ENCODE peak calls at places on chromosomes 13 and 19, in five cellular contexts. One of them, this sample, is unnamed.

GRCh38 chr13:110001622-110002275 is 215.4 kb upstream of the IRS2 start:
- DNase-seq in heart right ventricle: no peak
- DNase-seq in WERI-Rb-1: no peak
- DNase-seq in adrenal gland: no peak
- DNase-seq in cardiac muscle cell: peak; percentile 56
- DNase-seq in this sample: no peak

GRCh38 chr19:19385900-19386339 is 19.6 kb upstream of the GATAD2A start:
- DNase-seq in heart right ventricle: no peak
- DNase-seq in WERI-Rb-1: no peak
- DNase-seq in adrenal gland: peak; percentile 60
- DNase-seq in cardiac muscle cell: no peak
- DNase-seq in this sample: no peak

GRCh38 chr13:87259479-87260083 is 411.6 kb upstream of the SLITRK5 start:
- DNase-seq in heart right ventricle: no peak
- DNase-seq in WERI-Rb-1: peak; percentile 65
- DNase-seq in adrenal gland: peak; percentile 10
- DNase-seq in cardiac muscle cell: peak; percentile 2
- DNase-seq in this sample: no peak

GRCh38 chr19:8204961-8205360 is 4.2 kb upstream of the CERS4 start:
- DNase-seq in heart right ventricle: no peak
- DNase-seq in WERI-Rb-1: no peak
- DNase-seq in adrenal gland: no peak
- DNase-seq in cardiac muscle cell: no peak
- DNase-seq in this sample: no peak

GRCh38 chr13:45436332-45436731 is 18.2 kb upstream of the SLC25A30 start:
- DNase-seq in heart right ventricle: no peak
- DNase-seq in WERI-Rb-1: no peak
- DNase-seq in adrenal gland: no peak
- DNase-seq in cardiac muscle cell: no peak
- DNase-seq in this sample: no peak

GRCh38 chr13:103142091-103142594 is 75.9 kb upstream of the SLC10A2 start:
- DNase-seq in heart right ventricle: no peak
- DNase-seq in WERI-Rb-1: no peak
- DNase-seq in adrenal gland: no peak
- DNase-seq in cardiac muscle cell: no peak
- DNase-seq in this sample: no peak

GRCh38 chr13:111460548-111461444 is 140.4 kb downstream of the TEX29 start:
- DNase-seq in heart right ventricle: no peak
- DNase-seq in WERI-Rb-1: peak; percentile 33
- DNase-seq in adrenal gland: no peak
- DNase-seq in cardiac muscle cell: peak; percentile 41
- DNase-seq in this sample: no peak

GRCh38 chr19:47512948-47513319 is 1.9 kb downstream of the NAPA start:
- DNase-seq in heart right ventricle: no peak
- DNase-seq in WERI-Rb-1: no peak
- DNase-seq in adrenal gland: no peak
- DNase-seq in cardiac muscle cell: no peak
- DNase-seq in this sample: no peak

GRCh38 chr19:7673995-7674667 is 2.8 kb upstream of the MCEMP1 start:
- DNase-seq in heart right ventricle: peak; percentile 64
- DNase-seq in WERI-Rb-1: peak; percentile 67
- DNase-seq in adrenal gland: peak; percentile 43
- DNase-seq in cardiac muscle cell: peak; percentile 63
- DNase-seq in this sample: no peak

GRCh38 chr13:83731113-83731512 is 151.2 kb downstream of the SLITRK1 start:
- DNase-seq in heart right ventricle: no peak
- DNase-seq in WERI-Rb-1: no peak
- DNase-seq in adrenal gland: no peak
- DNase-seq in cardiac muscle cell: no peak
- DNase-seq in this sample: no peak

GRCh38 chr13:51843529-51843928 is 1.4 kb downstream of the TMEM272 start:
- DNase-seq in heart right ventricle: no peak
- DNase-seq in WERI-Rb-1: no peak
- DNase-seq in adrenal gland: no peak
- DNase-seq in cardiac muscle cell: no peak
- DNase-seq in this sample: no peak

GRCh38 chr19:1235625-1236538 is 1.9 kb downstream of the CBARP start:
- DNase-seq in heart right ventricle: no peak
- DNase-seq in WERI-Rb-1: no peak
- DNase-seq in adrenal gland: no peak
- DNase-seq in cardiac muscle cell: no peak
- DNase-seq in this sample: no peak

GRCh38 chr13:75612354-75612753 is 23.8 kb upstream of the LMO7 start:
- DNase-seq in heart right ventricle: no peak
- DNase-seq in WERI-Rb-1: no peak
- DNase-seq in adrenal gland: no peak
- DNase-seq in cardiac muscle cell: no peak
- DNase-seq in this sample: no peak

GRCh38 chr19:47419789-47420188 is 462 bp upstream of the MEIS3 start:
- DNase-seq in heart right ventricle: no peak
- DNase-seq in WERI-Rb-1: no peak
- DNase-seq in adrenal gland: no peak
- DNase-seq in cardiac muscle cell: no peak
- DNase-seq in this sample: no peak

GRCh38 chr19:7869453-7869909 is 4.7 kb downstream of the PRR36 start:
- DNase-seq in heart right ventricle: peak; percentile 66
- DNase-seq in WERI-Rb-1: no peak
- DNase-seq in adrenal gland: peak; percentile 79
- DNase-seq in cardiac muscle cell: peak; percentile 40
- DNase-seq in this sample: peak; percentile 79

GRCh38 chr19:778910-779653 is 18.2 kb upstream of the PTBP1 start:
- DNase-seq in heart right ventricle: no peak
- DNase-seq in WERI-Rb-1: no peak
- DNase-seq in adrenal gland: peak; percentile 60
- DNase-seq in cardiac muscle cell: peak; percentile 98
- DNase-seq in this sample: no peak

GRCh38 chr19:32437096-32437495 is 31.5 kb downstream of the DPY19L3 start:
- DNase-seq in heart right ventricle: no peak
- DNase-seq in WERI-Rb-1: no peak
- DNase-seq in adrenal gland: no peak
- DNase-seq in cardiac muscle cell: no peak
- DNase-seq in this sample: no peak

GRCh38 chr19:35476149-35476548 is 14.1 kb downstream of the KRTDAP start:
- DNase-seq in heart right ventricle: no peak
- DNase-seq in WERI-Rb-1: no peak
- DNase-seq in adrenal gland: no peak
- DNase-seq in cardiac muscle cell: no peak
- DNase-seq in this sample: no peak

GRCh38 chr19:1001538-1002166 is 1.4 kb downstream of the GRIN3B start:
- DNase-seq in heart right ventricle: peak; percentile 68
- DNase-seq in WERI-Rb-1: peak; percentile 72
- DNase-seq in adrenal gland: no peak
- DNase-seq in cardiac muscle cell: peak; percentile 31
- DNase-seq in this sample: peak; percentile 37

GRCh38 chr13:29507356-29507755 is 88.1 kb downstream of the SLC7A1 start:
- DNase-seq in heart right ventricle: no peak
- DNase-seq in WERI-Rb-1: no peak
- DNase-seq in adrenal gland: no peak
- DNase-seq in cardiac muscle cell: no peak
- DNase-seq in this sample: no peak

GRCh38 chr19:29772696-29773095 is 39.1 kb upstream of the CCNE1 start:
- DNase-seq in heart right ventricle: no peak
- DNase-seq in WERI-Rb-1: no peak
- DNase-seq in adrenal gland: no peak
- DNase-seq in cardiac muscle cell: no peak
- DNase-seq in this sample: no peak

GRCh38 chr13:98265669-98266551 is 88.8 kb upstream of the RNF113B start:
- DNase-seq in heart right ventricle: no peak
- DNase-seq in WERI-Rb-1: no peak
- DNase-seq in adrenal gland: peak; percentile 74
- DNase-seq in cardiac muscle cell: no peak
- DNase-seq in this sample: no peak

GRCh38 chr19:28289294-28290063 is 923.5 kb downstream of the UQCRFS1 start:
- DNase-seq in heart right ventricle: no peak
- DNase-seq in WERI-Rb-1: no peak
- DNase-seq in adrenal gland: no peak
- DNase-seq in cardiac muscle cell: peak; percentile 51
- DNase-seq in this sample: no peak

GRCh38 chr13:27659466-27659865 is 37.8 kb downstream of the POLR1D start:
- DNase-seq in heart right ventricle: no peak
- DNase-seq in WERI-Rb-1: no peak
- DNase-seq in adrenal gland: no peak
- DNase-seq in cardiac muscle cell: peak; percentile 59
- DNase-seq in this sample: no peak

GRCh38 chr13:94181461-94182107 is 297.9 kb downstream of the DCT start:
- DNase-seq in heart right ventricle: no peak
- DNase-seq in WERI-Rb-1: no peak
- DNase-seq in adrenal gland: no peak
- DNase-seq in cardiac muscle cell: no peak
- DNase-seq in this sample: no peak

GRCh38 chr13:56736966-56737365 is 403.8 kb upstream of the PRR20A start:
- DNase-seq in heart right ventricle: no peak
- DNase-seq in WERI-Rb-1: no peak
- DNase-seq in adrenal gland: no peak
- DNase-seq in cardiac muscle cell: no peak
- DNase-seq in this sample: no peak

GRCh38 chr13:103762523-103762922 is 696.3 kb upstream of the SLC10A2 start:
- DNase-seq in heart right ventricle: no peak
- DNase-seq in WERI-Rb-1: no peak
- DNase-seq in adrenal gland: no peak
- DNase-seq in cardiac muscle cell: no peak
- DNase-seq in this sample: no peak

GRCh38 chr13:76693086-76693485 is 193.1 kb downstream of the KCTD12 start:
- DNase-seq in heart right ventricle: no peak
- DNase-seq in WERI-Rb-1: no peak
- DNase-seq in adrenal gland: no peak
- DNase-seq in cardiac muscle cell: no peak
- DNase-seq in this sample: no peak

DNA sequence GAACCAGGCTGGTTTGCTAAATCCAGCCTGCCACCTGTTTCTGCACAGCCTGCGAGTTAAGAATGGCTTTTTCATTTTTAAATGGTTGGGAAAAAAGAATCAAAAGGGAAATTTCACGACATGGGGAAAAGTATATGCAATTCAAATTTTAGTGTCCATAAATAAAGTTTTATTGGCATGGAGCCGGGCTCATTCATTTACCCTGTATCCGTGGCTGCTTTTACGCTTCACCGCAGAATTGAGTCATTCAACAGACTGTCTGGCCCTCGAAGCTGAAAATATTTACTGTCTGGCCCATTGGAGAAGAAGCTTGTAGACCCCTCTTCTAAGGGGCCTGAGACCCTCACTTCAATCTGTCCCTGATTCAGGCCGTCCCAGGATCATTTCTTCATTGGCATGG is 26.1 kb downstream of the IER2 start:
- DNase-seq in heart right ventricle: no peak
- DNase-seq in WERI-Rb-1: no peak
- DNase-seq in adrenal gland: no peak
- DNase-seq in cardiac muscle cell: no peak
- DNase-seq in this sample: no peak
- H3K4me3 ChIP-seq in heart right ventricle: no peak overlapping the region
- H3K4me3 ChIP-seq in WERI-Rb-1: no peak overlapping the region
- H3K4me3 ChIP-seq in adrenal gland: no peak overlapping the region
- H3K4me3 ChIP-seq in cardiac muscle cell: no peak overlapping the region
- H3K4me3 ChIP-seq in this sample: no peak overlapping the region

DNA sequence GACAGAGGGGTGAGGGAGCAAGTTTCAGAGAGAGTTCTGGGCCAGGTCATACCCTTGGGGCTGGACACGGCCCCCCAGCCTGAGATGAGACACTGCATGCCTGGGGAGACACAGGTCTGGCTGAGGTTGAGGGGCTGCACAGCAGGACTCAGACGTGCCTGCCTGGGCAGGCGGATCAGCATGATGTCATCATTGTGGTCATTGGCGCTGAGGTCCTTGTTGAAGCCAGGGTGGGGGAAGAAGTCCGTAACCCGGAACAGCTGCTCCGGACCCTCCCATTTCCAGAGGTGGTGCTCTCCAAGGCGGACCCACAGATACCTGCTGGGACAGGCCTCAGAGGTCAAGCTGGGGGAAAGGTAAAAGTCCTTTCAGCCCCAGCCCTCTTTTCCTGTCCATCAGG is 5.0 kb upstream of the KLK8 start:
- DNase-seq in heart right ventricle: no peak
- DNase-seq in WERI-Rb-1: no peak
- DNase-seq in adrenal gland: no peak
- DNase-seq in cardiac muscle cell: no peak
- DNase-seq in this sample: no peak
- H3K27ac ChIP-seq in heart right ventricle: no peak overlapping the region
- H3K27ac ChIP-seq in WERI-Rb-1: no peak overlapping the region
- H3K27ac ChIP-seq in adrenal gland: no peak overlapping the region
- H3K27ac ChIP-seq in cardiac muscle cell: no peak overlapping the region
- H3K27ac ChIP-seq in this sample: no peak overlapping the region

DNA sequence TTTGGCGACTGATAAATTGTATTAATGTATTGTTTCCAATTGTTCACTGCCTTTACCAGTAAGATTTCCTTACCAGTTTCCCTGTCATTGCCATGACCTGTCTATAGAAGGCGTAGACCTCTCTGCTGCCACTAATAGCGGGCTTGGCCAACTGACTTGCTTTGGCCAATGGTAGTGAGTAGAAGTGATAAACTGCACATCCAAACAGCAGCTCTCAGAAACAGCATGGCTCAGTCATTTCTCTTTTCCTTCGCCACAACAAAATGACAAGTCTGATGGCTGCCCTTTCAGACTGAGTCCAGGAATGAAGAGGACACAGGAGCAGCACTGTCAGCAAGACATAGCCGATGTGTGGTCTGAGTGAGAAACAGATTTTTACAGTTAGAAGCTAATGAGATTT is 42.2 kb upstream of the TM9SF2 start:
- DNase-seq in heart right ventricle: no peak
- DNase-seq in WERI-Rb-1: no peak
- DNase-seq in adrenal gland: no peak
- DNase-seq in cardiac muscle cell: no peak
- DNase-seq in this sample: no peak
- H3K4me3 ChIP-seq in heart right ventricle: no peak overlapping the region
- H3K4me3 ChIP-seq in WERI-Rb-1: no peak overlapping the region
- H3K4me3 ChIP-seq in adrenal gland: no peak overlapping the region
- H3K4me3 ChIP-seq in cardiac muscle cell: no peak overlapping the region
- H3K4me3 ChIP-seq in this sample: no peak overlapping the region

GRCh38 chr13:112759053-112759452 is 69.2 kb downstream of the ATP11A start:
- DNase-seq in heart right ventricle: no peak
- DNase-seq in WERI-Rb-1: peak; percentile 80
- DNase-seq in adrenal gland: no peak
- DNase-seq in cardiac muscle cell: no peak
- DNase-seq in this sample: no peak
- H3K27ac ChIP-seq in heart right ventricle: no peak overlapping the region
- H3K27ac ChIP-seq in WERI-Rb-1: no peak overlapping the region
- H3K27ac ChIP-seq in adrenal gland: no peak overlapping the region
- H3K27ac ChIP-seq in cardiac muscle cell: no peak overlapping the region
- H3K27ac ChIP-seq in this sample: no peak overlapping the region

This sample was measured in effector memory CD4-positive, alpha-beta T cell.